ENCODE peak calls at places on chromosomes 7 and 10, in nine cellular contexts. One of them, this sample, is unnamed.

GRCh38 chr10:48523820-48524758 is 80.8 kb downstream of the ARHGAP22 start:
- DNase-seq in GM13977: peak
- DNase-seq in left ventricle myocardium inferior: no peak
- DNase-seq in CD4-positive, alpha-beta T cell: no peak
- DNase-seq in BE2C: peak
- DNase-seq in thoracic aorta: no peak
- DNase-seq in WERI-Rb-1: peak
- DNase-seq in colonic mucosa: no peak
- DNase-seq in IMR-90: no peak
- DNase-seq in this sample: peak

GRCh38 chr10:21184984-21185383 is 287.9 kb upstream of the NEBL start:
- DNase-seq in IMR-90: no peak
- DNase-seq in WERI-Rb-1: no peak
- DNase-seq in BE2C: no peak
- DNase-seq in left ventricle myocardium inferior: no peak
- DNase-seq in GM13977: no peak
- DNase-seq in colonic mucosa: no peak
- DNase-seq in CD4-positive, alpha-beta T cell: no peak
- DNase-seq in thoracic aorta: no peak
- DNase-seq in this sample: no peak

GRCh38 chr10:52257692-52258075 is 56.4 kb upstream of the DKK1 start:
- DNase-seq in thoracic aorta: no peak
- DNase-seq in left ventricle myocardium inferior: no peak
- DNase-seq in GM13977: no peak
- DNase-seq in BE2C: no peak
- DNase-seq in WERI-Rb-1: no peak
- DNase-seq in colonic mucosa: no peak
- DNase-seq in IMR-90: no peak
- DNase-seq in CD4-positive, alpha-beta T cell: no peak
- DNase-seq in this sample: no peak

GRCh38 chr7:156827587-156828203 is 65.3 kb downstream of the LMBR1 start:
- DNase-seq in BE2C: no peak
- DNase-seq in CD4-positive, alpha-beta T cell: no peak
- DNase-seq in IMR-90: peak
- DNase-seq in left ventricle myocardium inferior: no peak
- DNase-seq in thoracic aorta: no peak
- DNase-seq in GM13977: peak
- DNase-seq in WERI-Rb-1: no peak
- DNase-seq in colonic mucosa: no peak
- DNase-seq in this sample: no peak

GRCh38 chr7:89507034-89507433 is 647.2 kb upstream of the STEAP1 start:
- DNase-seq in GM13977: no peak
- DNase-seq in IMR-90: no peak
- DNase-seq in left ventricle myocardium inferior: no peak
- DNase-seq in WERI-Rb-1: no peak
- DNase-seq in thoracic aorta: no peak
- DNase-seq in colonic mucosa: no peak
- DNase-seq in CD4-positive, alpha-beta T cell: no peak
- DNase-seq in BE2C: no peak
- DNase-seq in this sample: no peak

GRCh38 chr7:34451183-34451582 is 206.8 kb upstream of the NPSR1 start:
- DNase-seq in thoracic aorta: no peak
- DNase-seq in WERI-Rb-1: no peak
- DNase-seq in left ventricle myocardium inferior: no peak
- DNase-seq in colonic mucosa: no peak
- DNase-seq in BE2C: no peak
- DNase-seq in IMR-90: no peak
- DNase-seq in GM13977: no peak
- DNase-seq in CD4-positive, alpha-beta T cell: no peak
- DNase-seq in this sample: no peak

GRCh38 chr10:93152136-93152535 is 78.4 kb downstream of the CYP26A1 start:
- DNase-seq in BE2C: no peak
- DNase-seq in GM13977: no peak
- DNase-seq in IMR-90: peak
- DNase-seq in CD4-positive, alpha-beta T cell: no peak
- DNase-seq in WERI-Rb-1: no peak
- DNase-seq in thoracic aorta: no peak
- DNase-seq in left ventricle myocardium inferior: no peak
- DNase-seq in colonic mucosa: no peak
- DNase-seq in this sample: no peak

GRCh38 chr7:5396542-5396941 is 27.1 kb downstream of the TNRC18 start:
- DNase-seq in IMR-90: no peak
- DNase-seq in left ventricle myocardium inferior: no peak
- DNase-seq in BE2C: no peak
- DNase-seq in WERI-Rb-1: no peak
- DNase-seq in GM13977: peak
- DNase-seq in colonic mucosa: peak
- DNase-seq in thoracic aorta: no peak
- DNase-seq in CD4-positive, alpha-beta T cell: peak
- DNase-seq in this sample: no peak

GRCh38 chr7:149773446-149774236 is at the start of gene ZNF467:
- DNase-seq in WERI-Rb-1: peak
- DNase-seq in left ventricle myocardium inferior: peak
- DNase-seq in BE2C: peak
- DNase-seq in GM13977: no peak
- DNase-seq in colonic mucosa: peak
- DNase-seq in thoracic aorta: no peak
- DNase-seq in CD4-positive, alpha-beta T cell: peak
- DNase-seq in IMR-90: no peak
- DNase-seq in this sample: no peak

GRCh38 chr10:43219848-43220247 is 47.0 kb downstream of the RASGEF1A start:
- DNase-seq in IMR-90: no peak
- DNase-seq in colonic mucosa: no peak
- DNase-seq in WERI-Rb-1: no peak
- DNase-seq in CD4-positive, alpha-beta T cell: no peak
- DNase-seq in left ventricle myocardium inferior: no peak
- DNase-seq in GM13977: no peak
- DNase-seq in BE2C: no peak
- DNase-seq in thoracic aorta: no peak
- DNase-seq in this sample: no peak

GRCh38 chr10:102188298-102188940 is 36.2 kb downstream of the NOLC1 start:
- DNase-seq in WERI-Rb-1: no peak
- DNase-seq in GM13977: no peak
- DNase-seq in BE2C: no peak
- DNase-seq in IMR-90: no peak
- DNase-seq in thoracic aorta: no peak
- DNase-seq in colonic mucosa: peak
- DNase-seq in left ventricle myocardium inferior: no peak
- DNase-seq in CD4-positive, alpha-beta T cell: no peak
- DNase-seq in this sample: no peak

GRCh38 chr7:133081119-133081604 is 728 bp downstream of the CHCHD3 start:
- DNase-seq in IMR-90: no peak
- DNase-seq in CD4-positive, alpha-beta T cell: no peak
- DNase-seq in WERI-Rb-1: peak
- DNase-seq in BE2C: peak
- DNase-seq in left ventricle myocardium inferior: peak
- DNase-seq in colonic mucosa: peak
- DNase-seq in GM13977: peak
- DNase-seq in thoracic aorta: no peak
- DNase-seq in this sample: no peak

GRCh38 chr7:121126801-121127534 is 138.5 kb downstream of the CPED1 start:
- DNase-seq in GM13977: no peak
- DNase-seq in thoracic aorta: no peak
- DNase-seq in colonic mucosa: no peak
- DNase-seq in CD4-positive, alpha-beta T cell: no peak
- DNase-seq in WERI-Rb-1: no peak
- DNase-seq in BE2C: no peak
- DNase-seq in left ventricle myocardium inferior: no peak
- DNase-seq in IMR-90: peak
- DNase-seq in this sample: no peak
- TF ChIP-seq CTCF in GM13977: peak
- TF ChIP-seq CTCF in thoracic aorta: no peak
- TF ChIP-seq CTCF in colonic mucosa: no peak
- TF ChIP-seq CTCF in CD4-positive, alpha-beta T cell: no peak
- TF ChIP-seq CTCF in WERI-Rb-1: no peak
- TF ChIP-seq CTCF in BE2C: no peak
- TF ChIP-seq CTCF in left ventricle myocardium inferior: peak
- TF ChIP-seq CTCF in IMR-90: peak
- TF ChIP-seq CTCF in this sample: peak

GRCh38 chr7:141268614-141269013 is 194.8 kb downstream of the TMEM178B start:
- DNase-seq in left ventricle myocardium inferior: no peak
- DNase-seq in IMR-90: no peak
- DNase-seq in thoracic aorta: no peak
- DNase-seq in GM13977: no peak
- DNase-seq in BE2C: no peak
- DNase-seq in colonic mucosa: no peak
- DNase-seq in WERI-Rb-1: no peak
- DNase-seq in CD4-positive, alpha-beta T cell: no peak
- DNase-seq in this sample: no peak

GRCh38 chr7:141275350-141275749 is 201.5 kb downstream of the TMEM178B start:
- DNase-seq in colonic mucosa: no peak
- DNase-seq in IMR-90: no peak
- DNase-seq in GM13977: no peak
- DNase-seq in CD4-positive, alpha-beta T cell: no peak
- DNase-seq in WERI-Rb-1: no peak
- DNase-seq in left ventricle myocardium inferior: no peak
- DNase-seq in thoracic aorta: no peak
- DNase-seq in BE2C: no peak
- DNase-seq in this sample: no peak

GRCh38 chr7:141271451-141271850 is 197.6 kb downstream of the TMEM178B start:
- DNase-seq in IMR-90: no peak
- DNase-seq in thoracic aorta: no peak
- DNase-seq in WERI-Rb-1: no peak
- DNase-seq in CD4-positive, alpha-beta T cell: no peak
- DNase-seq in GM13977: no peak
- DNase-seq in BE2C: no peak
- DNase-seq in colonic mucosa: no peak
- DNase-seq in left ventricle myocardium inferior: no peak
- DNase-seq in this sample: no peak

GRCh38 chr7:141276031-141276430 is 202.2 kb downstream of the TMEM178B start:
- DNase-seq in WERI-Rb-1: no peak
- DNase-seq in IMR-90: no peak
- DNase-seq in CD4-positive, alpha-beta T cell: no peak
- DNase-seq in thoracic aorta: no peak
- DNase-seq in GM13977: no peak
- DNase-seq in BE2C: no peak
- DNase-seq in left ventricle myocardium inferior: no peak
- DNase-seq in colonic mucosa: no peak
- DNase-seq in this sample: no peak

GRCh38 chr7:141272417-141272816 is 198.6 kb downstream of the TMEM178B start:
- DNase-seq in CD4-positive, alpha-beta T cell: no peak
- DNase-seq in GM13977: no peak
- DNase-seq in BE2C: no peak
- DNase-seq in colonic mucosa: no peak
- DNase-seq in thoracic aorta: no peak
- DNase-seq in IMR-90: no peak
- DNase-seq in left ventricle myocardium inferior: no peak
- DNase-seq in WERI-Rb-1: no peak
- DNase-seq in this sample: no peak
- TF ChIP-seq CTCF in CD4-positive, alpha-beta T cell: no peak
- TF ChIP-seq CTCF in GM13977: no peak
- TF ChIP-seq CTCF in BE2C: peak
- TF ChIP-seq CTCF in colonic mucosa: no peak
- TF ChIP-seq CTCF in thoracic aorta: no peak
- TF ChIP-seq CTCF in IMR-90: no peak
- TF ChIP-seq CTCF in left ventricle myocardium inferior: peak
- TF ChIP-seq CTCF in WERI-Rb-1: no peak
- TF ChIP-seq CTCF in this sample: no peak

GRCh38 chr7:145850636-145851035 is 266.0 kb upstream of the CNTNAP2 start:
- DNase-seq in BE2C: no peak
- DNase-seq in left ventricle myocardium inferior: no peak
- DNase-seq in CD4-positive, alpha-beta T cell: no peak
- DNase-seq in thoracic aorta: no peak
- DNase-seq in colonic mucosa: no peak
- DNase-seq in GM13977: no peak
- DNase-seq in WERI-Rb-1: no peak
- DNase-seq in IMR-90: no peak
- DNase-seq in this sample: no peak

GRCh38 chr7:145845345-145845744 is 271.3 kb upstream of the CNTNAP2 start:
- DNase-seq in CD4-positive, alpha-beta T cell: no peak
- DNase-seq in GM13977: no peak
- DNase-seq in WERI-Rb-1: no peak
- DNase-seq in IMR-90: no peak
- DNase-seq in thoracic aorta: no peak
- DNase-seq in BE2C: no peak
- DNase-seq in colonic mucosa: no peak
- DNase-seq in left ventricle myocardium inferior: no peak
- DNase-seq in this sample: no peak

DNA sequence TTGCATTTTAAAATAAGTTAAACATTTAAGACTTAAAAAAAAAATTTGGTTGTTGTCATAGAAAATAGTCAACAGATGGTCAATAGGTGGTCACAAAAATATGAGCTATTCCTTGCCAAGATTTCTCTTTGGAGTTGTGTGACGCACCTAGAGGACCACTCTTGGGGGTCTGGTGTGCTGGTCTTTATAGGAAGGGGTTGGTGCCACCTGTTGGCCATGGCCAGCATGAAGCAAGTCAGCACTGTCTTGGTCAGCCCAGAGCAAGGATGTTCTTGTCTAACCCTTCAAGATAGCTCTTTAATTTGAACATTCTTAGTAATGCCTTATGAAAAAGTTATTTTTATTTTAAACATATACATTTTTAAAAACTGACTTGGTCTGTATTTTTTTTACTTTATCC is 267.9 kb upstream of the CNTNAP2 start:
- DNase-seq in GM13977: peak
- DNase-seq in thoracic aorta: no peak
- DNase-seq in IMR-90: no peak
- DNase-seq in BE2C: no peak
- DNase-seq in left ventricle myocardium inferior: no peak
- DNase-seq in CD4-positive, alpha-beta T cell: no peak
- DNase-seq in WERI-Rb-1: peak
- DNase-seq in colonic mucosa: no peak
- DNase-seq in this sample: no peak
- TF ChIP-seq CTCF in GM13977: peak
- TF ChIP-seq CTCF in thoracic aorta: no peak
- TF ChIP-seq CTCF in IMR-90: no peak
- TF ChIP-seq CTCF in BE2C: peak
- TF ChIP-seq CTCF in left ventricle myocardium inferior: peak
- TF ChIP-seq CTCF in CD4-positive, alpha-beta T cell: no peak
- TF ChIP-seq CTCF in WERI-Rb-1: peak
- TF ChIP-seq CTCF in colonic mucosa: no peak
- TF ChIP-seq CTCF in this sample: peak

GRCh38 chr10:67297637-67298181 is 371.9 kb downstream of the LRRTM3 start:
- DNase-seq in IMR-90: no peak
- DNase-seq in thoracic aorta: no peak
- DNase-seq in WERI-Rb-1: no peak
- DNase-seq in CD4-positive, alpha-beta T cell: no peak
- DNase-seq in GM13977: no peak
- DNase-seq in colonic mucosa: no peak
- DNase-seq in BE2C: no peak
- DNase-seq in left ventricle myocardium inferior: no peak
- DNase-seq in this sample: no peak

GRCh38 chr10:67302701-67303100 is 376.9 kb downstream of the LRRTM3 start:
- DNase-seq in GM13977: no peak
- DNase-seq in CD4-positive, alpha-beta T cell: no peak
- DNase-seq in thoracic aorta: no peak
- DNase-seq in IMR-90: no peak
- DNase-seq in colonic mucosa: no peak
- DNase-seq in left ventricle myocardium inferior: no peak
- DNase-seq in BE2C: no peak
- DNase-seq in WERI-Rb-1: no peak
- DNase-seq in this sample: no peak

DNA sequence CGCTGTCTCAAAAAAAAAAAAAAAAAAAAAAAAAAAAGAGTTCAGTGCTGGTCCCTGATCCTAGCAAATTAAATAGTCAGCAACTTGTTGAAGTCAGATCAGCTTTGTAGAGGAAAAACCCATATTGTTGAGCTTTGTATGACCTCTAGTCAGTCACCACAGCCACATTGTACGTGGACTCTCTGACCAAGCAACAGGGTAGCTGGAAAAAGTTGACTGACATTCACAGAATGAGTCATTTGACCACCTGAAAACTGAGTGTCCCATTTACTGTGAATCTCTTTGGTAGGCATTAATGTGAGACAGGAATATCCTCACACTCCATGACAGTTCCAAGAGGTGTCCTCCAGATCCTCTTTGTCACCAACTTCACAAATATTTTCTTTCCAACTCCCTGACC is 371.1 kb downstream of the LRRTM3 start:
- DNase-seq in thoracic aorta: no peak
- DNase-seq in BE2C: no peak
- DNase-seq in GM13977: no peak
- DNase-seq in CD4-positive, alpha-beta T cell: no peak
- DNase-seq in colonic mucosa: no peak
- DNase-seq in IMR-90: no peak
- DNase-seq in WERI-Rb-1: no peak
- DNase-seq in left ventricle myocardium inferior: no peak
- DNase-seq in this sample: no peak
- TF ChIP-seq CTCF in thoracic aorta: no peak
- TF ChIP-seq CTCF in BE2C: no peak
- TF ChIP-seq CTCF in GM13977: no peak
- TF ChIP-seq CTCF in CD4-positive, alpha-beta T cell: no peak
- TF ChIP-seq CTCF in colonic mucosa: no peak
- TF ChIP-seq CTCF in IMR-90: no peak
- TF ChIP-seq CTCF in WERI-Rb-1: no peak
- TF ChIP-seq CTCF in left ventricle myocardium inferior: no peak
- TF ChIP-seq CTCF in this sample: no peak